ENCODE peak calls at places on chromosomes 13 and 19, in seven cellular contexts. I is IMR-90, W is neuronal stem cell, T is mesenchymal stem cell, H is H9, M is H1, D is trophoblast cell. S is an unnamed sample.
A peak's percentile ranks its signal among the peaks of the same experiment; 100 is the strongest.

GRCh38 chr13:65036999-65037398 is 2193.1 kb downstream of the PCDH9 start:
- DNase-seq in M (no peak), H (no peak), T (no peak), D (no peak), W (no peak), I (no peak), S (no peak)

GRCh38 chr13:60335531-60335930 is 61.5 kb upstream of the TDRD3 start:
- DNase-seq in D (no peak), M (no peak), W (no peak), I (peak; percentile 22), H (no peak), T (peak; percentile 24), S (peak; percentile 25)

GRCh38 chr19:41159861-41160260 is 33.2 kb upstream of the CYP2S1 start:
- DNase-seq in I (no peak), T (peak; percentile 34), D (no peak), H (no peak), M (no peak), W (no peak), S (no peak)

GRCh38 chr19:17572640-17573039 is 17.2 kb downstream of the COLGALT1 start:
- DNase-seq in M (no peak), I (no peak), H (no peak), D (no peak), T (no peak), W (no peak), S (no peak)

GRCh38 chr19:11535792-11536595 is 2.7 kb upstream of the CNN1 start:
- DNase-seq in T (peak; percentile 91), H (peak; percentile 91), W (peak; percentile 90), M (peak; percentile 98), I (peak; percentile 88), D (peak; percentile 89), S (peak; percentile 93)

GRCh38 chr13:50629497-50629896 is 214.0 kb downstream of the DLEU7 start:
- DNase-seq in T (peak; percentile 67), W (no peak), H (no peak), I (no peak), M (no peak), D (no peak), S (no peak)

GRCh38 chr19:478236-478888 is 17.5 kb upstream of the SHC2 start:
- DNase-seq in W (no peak), T (no peak), D (no peak), H (no peak), I (no peak), M (no peak), S (no peak)

GRCh38 chr13:111033172-111034133 is 81.7 kb upstream of the ARHGEF7 start:
- DNase-seq in T (no peak), I (no peak), M (no peak), H (no peak), D (no peak), W (no peak), S (no peak)

GRCh38 chr19:18364826-18365528 is 21.0 kb upstream of the GDF15 start:
- DNase-seq in I (peak; percentile 100), H (no peak), M (no peak), T (peak; percentile 100), D (peak; percentile 90), W (no peak), S (peak; percentile 99)

GRCh38 chr19:33392341-33393285 is 19.1 kb downstream of the CEBPG start:
- DNase-seq in I (no peak), H (no peak), T (no peak), D (no peak), M (no peak), W (no peak), S (no peak)

GRCh38 chr13:61765181-61765742 is 349.6 kb upstream of the PCDH20 start:
- DNase-seq in T (no peak), M (no peak), W (no peak), I (no peak), H (no peak), D (no peak), S (no peak)

GRCh38 chr19:14183741-14184395 is 22.1 kb downstream of the ADGRL1 start:
- DNase-seq in D (no peak), W (no peak), H (no peak), I (no peak), M (no peak), T (no peak), S (no peak)
- H3K4ac ChIP-seq in D (no peak overlapping the region), W (no peak overlapping the region), H (no peak overlapping the region), I (no peak overlapping the region), M (no peak overlapping the region), T (no peak overlapping the region), S (no peak overlapping the region)

GRCh38 chr13:44181938-44182337 is 191.7 kb upstream of the SERP2 start:
- DNase-seq in D (no peak), I (no peak), H (no peak), T (no peak), W (no peak), M (no peak), S (no peak)

GRCh38 chr13:44184740-44185139 is 188.9 kb upstream of the SERP2 start:
- DNase-seq in M (no peak), W (no peak), H (no peak), I (no peak), T (no peak), D (no peak), S (no peak)

GRCh38 chr13:44176173-44176572 is 197.5 kb upstream of the SERP2 start:
- DNase-seq in H (no peak), I (peak; percentile 41), M (no peak), T (no peak), W (no peak), D (no peak), S (no peak)

GRCh38 chr13:44180876-44181536 is 192.6 kb upstream of the SERP2 start:
- DNase-seq in D (no peak), M (no peak), I (no peak), T (no peak), W (no peak), H (no peak), S (no peak)
- H3K23ac ChIP-seq in D (no peak overlapping the region), M (no peak overlapping the region), I (no peak overlapping the region), T (no peak overlapping the region), W (no peak overlapping the region), H (no peak overlapping the region), S (no peak overlapping the region)

GRCh38 chr19:5923356-5923755 is 9.3 kb downstream of the CAPS start:
- DNase-seq in I (no peak), H (no peak), M (no peak), W (no peak), D (no peak), T (no peak), S (no peak)
- H2AK5ac ChIP-seq in I (no peak overlapping the region), H (no peak overlapping the region), M (no peak overlapping the region), W (no peak overlapping the region), D (no peak overlapping the region), T (no peak overlapping the region), S (no peak overlapping the region)

DNA sequence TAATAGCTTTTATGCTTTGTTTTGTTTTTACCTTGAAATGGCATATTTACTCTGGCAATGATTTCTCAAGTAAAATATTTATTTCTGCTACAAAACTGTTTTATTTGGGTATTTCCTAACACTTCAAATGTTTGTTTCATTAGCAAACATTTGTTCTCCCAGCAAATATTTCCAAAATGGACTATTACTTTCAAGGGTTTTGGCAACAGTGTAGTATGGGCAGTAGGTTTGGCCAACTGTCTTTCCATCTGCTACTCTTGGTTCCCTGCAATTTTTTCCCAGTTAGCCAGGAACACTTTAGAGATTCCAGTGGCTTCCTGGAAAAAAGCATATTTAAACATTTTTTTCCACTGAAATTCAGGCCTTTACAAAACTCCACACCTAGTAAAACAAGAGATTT is 466.6 kb downstream of the SLITRK6 start:
- DNase-seq in I (no peak), T (no peak), W (no peak), H (no peak), D (no peak), M (no peak), S (no peak)
- H3K4ac ChIP-seq in I (no peak overlapping the region), T (no peak overlapping the region), W (no peak overlapping the region), H (no peak overlapping the region), D (no peak overlapping the region), M (no peak overlapping the region), S (no peak overlapping the region)